ENCODE peak calls at places on chromosomes 12 and 14, in eight cellular contexts. E is stomach; R is naive thymus-derived CD4-positive, alpha-beta T cell; K is neural progenitor cell; H is Peyer's patch; C is body of pancreas; T is CD8-positive, alpha-beta T cell; M is hepatocyte. N is an unnamed sample.

GRCh38 chr12:24649634-24650033 is 299.3 kb downstream of the BCAT1 start:
- DNase-seq in E (no peak), M (no peak), K (no peak), T (no peak), C (no peak), R (no peak), H (no peak), N (no peak)

GRCh38 chr14:97977711-97978261 is 1180.6 kb downstream of the VRK1 start:
- DNase-seq in E (peak; percentile 59), K (no peak), C (peak; percentile 75), T (peak; percentile 78), M (peak; percentile 57), H (peak; percentile 84), R (peak; percentile 78), N (peak; percentile 34)

GRCh38 chr12:86170051-86170450 is 86.1 kb downstream of the MGAT4C start:
- DNase-seq in E (no peak), H (no peak), T (no peak), R (no peak), K (no peak), M (no peak), C (no peak), N (no peak)

GRCh38 chr14:68397827-68398226 is 395.0 kb downstream of the ZFP36L1 start:
- DNase-seq in T (no peak), H (no peak), E (no peak), M (peak; percentile 46), C (no peak), K (no peak), R (no peak), N (no peak)

GRCh38 chr14:91367173-91368171 is 50.1 kb downstream of the CCDC88C start:
- DNase-seq in M (peak; percentile 34), T (no peak), E (peak; percentile 85), C (peak; percentile 56), R (peak; percentile 44), H (no peak), K (no peak), N (no peak)

GRCh38 chr14:58638231-58639205 is 756 bp downstream of the DACT1 start:
- DNase-seq in H (peak; percentile 60), R (peak; percentile 49), M (peak; percentile 66), K (peak; percentile 70), C (peak; percentile 6), T (no peak), E (no peak), N (peak; percentile 76)

GRCh38 chr14:96135285-96135684 is 69.4 kb upstream of the BDKRB2 start:
- DNase-seq in H (no peak), T (no peak), C (peak; percentile 21), M (no peak), R (no peak), E (peak; percentile 56), K (no peak), N (no peak)

GRCh38 chr14:90511252-90511651 is 114.4 kb downstream of the CALM1 start:
- DNase-seq in H (no peak), M (no peak), T (no peak), E (no peak), K (no peak), R (no peak), C (no peak), N (no peak)

GRCh38 chr14:100037351-100037750 is 27.9 kb upstream of the EVL start:
- DNase-seq in E (peak; percentile 30), H (no peak), M (peak; percentile 58), R (no peak), T (no peak), C (no peak), K (no peak), N (no peak)

GRCh38 chr14:63174760-63175191 is 29.5 kb upstream of the RHOJ start:
- DNase-seq in E (no peak), H (no peak), K (peak; percentile 75), T (no peak), C (peak; percentile 15), M (peak; percentile 63), R (no peak), N (peak; percentile 60)

GRCh38 chr12:753401-754237 is 1.2 kb downstream of the WNK1 start:
- DNase-seq in E (peak; percentile 51), R (peak; percentile 48), T (peak; percentile 19), C (peak; percentile 53), H (peak; percentile 69), K (peak; percentile 57), M (peak; percentile 60), N (peak; percentile 73)

GRCh38 chr12:22105542-22105941 is 59.5 kb downstream of the CMAS start:
- DNase-seq in E (no peak), K (no peak), M (no peak), R (no peak), H (no peak), T (no peak), C (no peak), N (no peak)
- H3K4me3 ChIP-seq in E (no peak overlapping the region), K (no peak overlapping the region), M (no peak overlapping the region), R (no peak overlapping the region), H (no peak overlapping the region), T (no peak overlapping the region), C (no peak overlapping the region), N (no peak overlapping the region)

GRCh38 chr12:132549059-132549458 is 59.1 kb downstream of the FBRSL1 start:
- DNase-seq in R (no peak), C (no peak), M (no peak), E (no peak), H (no peak), T (no peak), K (no peak), N (peak; percentile 66)
- H3K27me3 ChIP-seq in R (no peaks in the 10 kb centered on the region), C (no peaks in the 10 kb centered on the region), M (no peaks in the 10 kb centered on the region), E (no peaks in the 10 kb centered on the region), H (no peaks in the 10 kb centered on the region), T (no peaks in the 10 kb centered on the region), K (peaks cover 97% of the 10 kb centered on the region), N (peaks cover 16% of the 10 kb centered on the region)

DNA sequence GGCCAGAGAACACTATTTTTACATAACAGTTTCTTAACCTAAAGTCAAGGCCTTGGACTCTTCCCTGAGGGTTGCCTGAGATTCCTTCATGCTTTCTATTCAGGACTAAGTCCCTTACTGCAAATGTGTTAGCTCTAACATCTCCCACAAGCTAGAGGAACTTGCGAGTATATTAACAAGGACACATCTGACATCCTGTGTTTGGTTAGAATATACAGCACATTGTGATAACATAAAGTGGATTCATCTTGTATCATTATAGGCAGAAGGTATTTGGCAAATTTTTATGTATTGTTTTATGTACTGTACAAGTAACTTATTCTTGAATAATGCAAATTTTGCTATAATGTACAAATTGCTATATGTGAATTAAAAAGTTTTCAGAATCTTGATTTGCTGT is 45.5 kb downstream of the SH2B3 start:
- DNase-seq in R (no peak), K (no peak), H (no peak), E (no peak), M (no peak), C (no peak), T (no peak), N (no peak)
- H3K36me3 ChIP-seq in R (peaks cover 75% of the 10 kb centered on the region), K (no peaks in the 10 kb centered on the region), H (peaks cover 96% of the 10 kb centered on the region), E (peaks cover 94% of the 10 kb centered on the region), M (no peaks in the 10 kb centered on the region), C (peaks cover 22% of the 10 kb centered on the region), T (peaks cover 33% of the 10 kb centered on the region), N (peaks cover 57% of the 10 kb centered on the region)

GRCh38 chr12:118512669-118513068 is 136.3 kb downstream of the SUDS3 start:
- DNase-seq in C (no peak), R (no peak), K (no peak), M (no peak), H (no peak), T (no peak), E (no peak), N (no peak)
- H3K4me3 ChIP-seq in C (no peak overlapping the region), R (no peak overlapping the region), K (no peak overlapping the region), M (no peak overlapping the region), H (no peak overlapping the region), T (no peak overlapping the region), E (no peak overlapping the region), N (no peak overlapping the region)

GRCh38 chr12:109624467-109624866 is 50.9 kb downstream of the MVK start:
- DNase-seq in C (no peak), T (no peak), R (no peak), E (no peak), H (no peak), M (peak; percentile 26), K (no peak), N (peak; percentile 71)

GRCh38 chr12:109627633-109628032 is 54.0 kb downstream of the MVK start:
- DNase-seq in H (no peak), K (no peak), M (no peak), T (no peak), R (no peak), E (no peak), C (no peak), N (no peak)

GRCh38 chr12:109625131-109625559 is 51.6 kb downstream of the MVK start:
- DNase-seq in K (no peak), M (peak; percentile 44), E (no peak), H (no peak), C (peak; percentile 12), R (no peak), T (no peak), N (no peak)

GRCh38 chr12:109625749-109626377 is 52.3 kb downstream of the MVK start:
- DNase-seq in K (no peak), M (no peak), T (no peak), R (no peak), E (no peak), C (no peak), H (no peak), N (no peak)

GRCh38 chr12:109626378-109627115 is 53.0 kb downstream of the MVK start:
- DNase-seq in K (peak; percentile 79), R (no peak), T (no peak), C (no peak), E (no peak), H (no peak), M (no peak), N (no peak)
- H3K27me3 ChIP-seq in K (no peaks in the 10 kb centered on the region), R (no peaks in the 10 kb centered on the region), T (peaks cover 9% of the 10 kb centered on the region), C (peaks cover 5% of the 10 kb centered on the region), E (peaks cover 92% of the 10 kb centered on the region), H (no peaks in the 10 kb centered on the region), M (no peaks in the 10 kb centered on the region), N (no peaks in the 10 kb centered on the region)